ENCODE peak calls at places on chromosomes 5 and 9, in six cellular contexts. One of them, this sample, is unnamed. For H3K4me1, the result is how much of the 10 kb centered on the place peaks cover.

GRCh38 chr5:443239-444151 is 519 bp downstream of the EXOC3 start:
- DNase-seq in spleen: peak
- DNase-seq in heart left ventricle: no peak
- DNase-seq in esophagus squamous epithelium: no peak
- DNase-seq in HepG2: no peak
- DNase-seq in thyroid gland: no peak
- DNase-seq in this sample: no peak

GRCh38 chr5:132655821-132656773 is 1.9 kb upstream of the IL13 start:
- DNase-seq in spleen: no peak
- DNase-seq in esophagus squamous epithelium: no peak
- DNase-seq in HepG2: no peak
- DNase-seq in heart left ventricle: no peak
- DNase-seq in thyroid gland: no peak
- DNase-seq in this sample: no peak

GRCh38 chr5:76269259-76269958 is 133.7 kb upstream of the IQGAP2 start:
- DNase-seq in thyroid gland: no peak
- DNase-seq in HepG2: no peak
- DNase-seq in heart left ventricle: no peak
- DNase-seq in esophagus squamous epithelium: no peak
- DNase-seq in spleen: no peak
- DNase-seq in this sample: no peak

GRCh38 chr9:109639666-109640231 is 140.2 kb upstream of the PALM2AKAP2 start:
- DNase-seq in HepG2: no peak
- DNase-seq in spleen: no peak
- DNase-seq in heart left ventricle: no peak
- DNase-seq in thyroid gland: no peak
- DNase-seq in esophagus squamous epithelium: no peak
- DNase-seq in this sample: no peak

GRCh38 chr9:105341784-105342183 is 97.3 kb downstream of the SLC44A1 start:
- DNase-seq in esophagus squamous epithelium: no peak
- DNase-seq in thyroid gland: no peak
- DNase-seq in spleen: no peak
- DNase-seq in heart left ventricle: no peak
- DNase-seq in HepG2: no peak
- DNase-seq in this sample: no peak

GRCh38 chr5:37804401-37804800 is 35.4 kb downstream of the GDNF start:
- DNase-seq in thyroid gland: no peak
- DNase-seq in esophagus squamous epithelium: no peak
- DNase-seq in spleen: no peak
- DNase-seq in heart left ventricle: no peak
- DNase-seq in HepG2: no peak
- DNase-seq in this sample: no peak

GRCh38 chr9:36151306-36152210 is 15.0 kb downstream of the GLIPR2 start:
- DNase-seq in thyroid gland: peak
- DNase-seq in esophagus squamous epithelium: no peak
- DNase-seq in HepG2: no peak
- DNase-seq in spleen: peak
- DNase-seq in heart left ventricle: peak
- DNase-seq in this sample: no peak

GRCh38 chr5:150626853-150627276 is 13.6 kb upstream of the SYNPO start:
- DNase-seq in esophagus squamous epithelium: no peak
- DNase-seq in heart left ventricle: peak
- DNase-seq in HepG2: no peak
- DNase-seq in spleen: no peak
- DNase-seq in thyroid gland: no peak
- DNase-seq in this sample: peak

GRCh38 chr5:5589857-5590256 is 167.4 kb downstream of the ICE1 start:
- DNase-seq in thyroid gland: no peak
- DNase-seq in heart left ventricle: no peak
- DNase-seq in spleen: no peak
- DNase-seq in HepG2: no peak
- DNase-seq in esophagus squamous epithelium: no peak
- DNase-seq in this sample: no peak

GRCh38 chr9:17509698-17510097 is 69.2 kb upstream of the SH3GL2 start:
- DNase-seq in thyroid gland: no peak
- DNase-seq in spleen: no peak
- DNase-seq in heart left ventricle: no peak
- DNase-seq in esophagus squamous epithelium: no peak
- DNase-seq in HepG2: no peak
- DNase-seq in this sample: no peak

DNA sequence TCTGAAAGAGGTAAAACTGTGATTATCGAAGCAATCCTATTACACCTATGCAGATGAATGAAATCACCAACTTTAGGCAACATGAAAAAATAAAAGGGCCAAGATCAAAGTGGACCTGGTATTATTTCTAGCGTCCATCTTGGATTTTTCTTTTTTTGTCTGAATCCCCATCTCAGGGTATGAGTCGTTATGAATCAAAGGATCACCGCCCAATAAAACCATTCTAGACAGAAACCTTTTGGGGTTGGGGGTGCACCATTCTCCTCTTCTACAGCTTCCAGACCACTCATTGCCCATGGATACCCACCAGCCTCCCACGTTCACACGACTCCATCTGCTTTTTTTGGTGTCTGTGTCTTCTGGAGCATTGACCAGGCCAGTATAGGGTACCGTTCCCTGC is 33.4 kb downstream of the MAP1B start:
- DNase-seq in heart left ventricle: no peak
- DNase-seq in HepG2: no peak
- DNase-seq in esophagus squamous epithelium: no peak
- DNase-seq in spleen: no peak
- DNase-seq in thyroid gland: no peak
- DNase-seq in this sample: no peak
- H3K4me1 ChIP-seq in heart left ventricle: half or more
- H3K4me1 ChIP-seq in HepG2: under half
- H3K4me1 ChIP-seq in esophagus squamous epithelium: under half
- H3K4me1 ChIP-seq in spleen: under half
- H3K4me1 ChIP-seq in thyroid gland: under half
- H3K4me1 ChIP-seq in this sample: under half

GRCh38 chr5:179865471-179866240 is 7.0 kb upstream of the MRNIP start:
- DNase-seq in thyroid gland: no peak
- DNase-seq in esophagus squamous epithelium: no peak
- DNase-seq in HepG2: no peak
- DNase-seq in heart left ventricle: no peak
- DNase-seq in spleen: peak
- DNase-seq in this sample: no peak

GRCh38 chr5:179867476-179867875 is 8.9 kb upstream of the MRNIP start:
- DNase-seq in HepG2: no peak
- DNase-seq in thyroid gland: no peak
- DNase-seq in esophagus squamous epithelium: no peak
- DNase-seq in heart left ventricle: no peak
- DNase-seq in spleen: peak
- DNase-seq in this sample: no peak

GRCh38 chr5:179867079-179867465 is 8.5 kb upstream of the MRNIP start:
- DNase-seq in thyroid gland: no peak
- DNase-seq in heart left ventricle: no peak
- DNase-seq in HepG2: no peak
- DNase-seq in spleen: peak
- DNase-seq in esophagus squamous epithelium: no peak
- DNase-seq in this sample: no peak

GRCh38 chr5:179864686-179865085 is 6.1 kb upstream of the MRNIP start:
- DNase-seq in HepG2: no peak
- DNase-seq in thyroid gland: no peak
- DNase-seq in spleen: peak
- DNase-seq in esophagus squamous epithelium: no peak
- DNase-seq in heart left ventricle: no peak
- DNase-seq in this sample: no peak

DNA sequence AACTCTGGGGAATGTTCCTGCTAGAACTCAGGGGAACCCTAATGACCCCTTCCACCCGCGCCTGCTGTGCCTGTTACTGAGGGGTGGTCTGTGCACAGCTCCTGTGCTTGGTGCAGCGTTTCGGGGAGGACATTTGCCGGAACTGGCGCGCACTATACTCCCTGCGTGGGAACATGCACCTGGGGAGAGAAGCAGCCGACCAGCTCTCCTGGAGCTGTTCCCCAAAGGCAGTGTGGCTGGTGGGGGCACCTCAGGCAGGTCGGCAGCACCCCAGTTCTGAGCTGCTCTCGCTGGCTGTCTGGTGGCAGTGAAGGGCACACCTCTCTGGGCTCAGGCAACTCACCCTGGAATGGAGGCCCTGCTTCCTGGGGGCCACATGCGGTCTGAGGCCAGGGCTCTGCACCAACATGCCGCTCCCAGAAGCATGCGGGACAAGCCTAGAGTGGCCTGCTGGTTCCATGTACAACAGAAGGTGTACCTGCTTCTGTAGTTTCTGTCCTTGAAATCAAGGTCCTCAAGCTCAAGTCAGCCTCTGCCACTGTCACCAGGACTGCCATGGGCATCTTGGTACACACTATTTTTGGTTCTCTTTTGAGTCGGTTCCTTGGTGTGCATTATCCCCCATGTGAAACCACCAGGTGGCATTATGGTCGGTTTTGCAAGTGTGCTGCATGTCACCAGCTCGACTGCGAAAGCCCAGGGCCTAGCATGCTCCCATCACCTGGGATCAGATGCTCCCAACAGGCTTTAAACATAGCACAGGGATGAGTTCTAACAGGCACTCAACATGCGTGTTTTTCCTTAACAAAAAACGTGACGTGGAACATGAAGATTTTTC is 7.8 kb upstream of the MRNIP start:
- DNase-seq in HepG2: no peak
- DNase-seq in spleen: peak
- DNase-seq in esophagus squamous epithelium: no peak
- DNase-seq in heart left ventricle: no peak
- DNase-seq in thyroid gland: no peak
- DNase-seq in this sample: no peak
- TF ChIP-seq CTCF in HepG2: peak
- TF ChIP-seq CTCF in spleen: no peak
- TF ChIP-seq CTCF in esophagus squamous epithelium: no peak
- TF ChIP-seq CTCF in heart left ventricle: no peak
- TF ChIP-seq CTCF in thyroid gland: no peak
- TF ChIP-seq CTCF in this sample: no peak

GRCh38 chr9:1941989-1942388 is 73.2 kb upstream of the SMARCA2 start:
- DNase-seq in spleen: no peak
- DNase-seq in heart left ventricle: no peak
- DNase-seq in thyroid gland: no peak
- DNase-seq in HepG2: no peak
- DNase-seq in esophagus squamous epithelium: no peak
- DNase-seq in this sample: no peak

GRCh38 chr9:1939926-1940368 is 75.2 kb upstream of the SMARCA2 start:
- DNase-seq in thyroid gland: peak
- DNase-seq in heart left ventricle: no peak
- DNase-seq in spleen: no peak
- DNase-seq in HepG2: peak
- DNase-seq in esophagus squamous epithelium: no peak
- DNase-seq in this sample: no peak

GRCh38 chr9:1939466-1939865 is 75.7 kb upstream of the SMARCA2 start:
- DNase-seq in thyroid gland: no peak
- DNase-seq in esophagus squamous epithelium: no peak
- DNase-seq in spleen: no peak
- DNase-seq in HepG2: no peak
- DNase-seq in heart left ventricle: no peak
- DNase-seq in this sample: no peak

GRCh38 chr9:1938675-1939170 is 76.4 kb upstream of the SMARCA2 start:
- DNase-seq in esophagus squamous epithelium: no peak
- DNase-seq in heart left ventricle: no peak
- DNase-seq in spleen: no peak
- DNase-seq in thyroid gland: no peak
- DNase-seq in HepG2: no peak
- DNase-seq in this sample: no peak

GRCh38 chr9:1938135-1938534 is 77.0 kb upstream of the SMARCA2 start:
- DNase-seq in thyroid gland: no peak
- DNase-seq in heart left ventricle: no peak
- DNase-seq in esophagus squamous epithelium: no peak
- DNase-seq in HepG2: no peak
- DNase-seq in spleen: no peak
- DNase-seq in this sample: no peak
- TF ChIP-seq POLR2A in thyroid gland: no peak
- TF ChIP-seq POLR2A in heart left ventricle: no peak
- TF ChIP-seq POLR2A in esophagus squamous epithelium: no peak
- TF ChIP-seq POLR2A in HepG2: no peak
- TF ChIP-seq POLR2A in spleen: no peak
- TF ChIP-seq POLR2A in this sample: no peak

DNA sequence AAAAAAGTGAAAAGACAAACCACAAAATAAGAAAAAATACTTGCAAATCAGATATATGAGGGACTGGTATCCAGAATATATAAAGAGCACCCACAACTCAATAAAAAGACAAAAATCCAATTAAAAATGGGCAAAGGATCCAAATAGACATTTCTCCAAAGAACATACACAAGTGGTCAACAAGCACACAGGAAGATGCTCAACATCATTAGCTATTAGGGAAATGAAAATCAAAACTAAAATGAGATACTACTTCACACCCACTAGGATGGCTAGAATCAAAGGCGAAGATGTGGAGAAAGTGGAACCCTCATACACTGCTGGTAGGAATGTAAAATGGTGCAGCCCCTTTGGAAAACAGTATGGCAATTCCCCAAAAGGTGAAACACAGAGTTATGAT is 21.1 kb upstream of the DPM2 start:
- DNase-seq in spleen: no peak
- DNase-seq in heart left ventricle: no peak
- DNase-seq in thyroid gland: no peak
- DNase-seq in HepG2: no peak
- DNase-seq in esophagus squamous epithelium: no peak
- DNase-seq in this sample: no peak
- H3K4me1 ChIP-seq in spleen: half or more
- H3K4me1 ChIP-seq in heart left ventricle: under half
- H3K4me1 ChIP-seq in thyroid gland: half or more
- H3K4me1 ChIP-seq in HepG2: half or more
- H3K4me1 ChIP-seq in esophagus squamous epithelium: half or more
- H3K4me1 ChIP-seq in this sample: under half

DNA sequence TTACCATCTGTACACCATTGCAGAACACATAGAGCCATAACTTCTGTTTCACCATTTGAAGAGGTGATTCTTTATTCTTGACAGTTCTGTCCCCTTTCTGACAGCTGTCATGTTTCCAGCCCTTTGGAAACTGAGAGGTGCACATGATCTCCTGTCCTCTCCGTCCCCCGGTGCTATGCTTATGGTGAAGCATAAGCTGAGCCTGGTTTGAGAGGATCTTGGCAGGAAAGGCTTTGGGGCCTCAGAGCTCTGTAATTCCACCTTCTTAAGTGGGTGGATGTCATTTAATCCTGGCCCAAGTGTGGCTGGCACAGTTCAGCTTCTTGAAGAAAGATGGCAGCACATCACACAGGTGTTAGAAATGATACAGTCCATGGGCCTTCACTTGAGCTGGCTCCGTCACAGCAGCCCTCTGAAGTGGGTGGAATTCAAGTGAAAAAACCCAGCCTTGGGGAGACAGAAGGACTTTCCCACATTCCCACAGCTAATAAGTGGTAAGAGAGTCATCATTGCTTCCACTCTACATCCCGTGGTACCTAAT is 30.7 kb upstream of the GRPEL2 start:
- DNase-seq in HepG2: no peak
- DNase-seq in heart left ventricle: no peak
- DNase-seq in spleen: no peak
- DNase-seq in esophagus squamous epithelium: no peak
- DNase-seq in thyroid gland: no peak
- DNase-seq in this sample: no peak
- TF ChIP-seq CTCF in HepG2: no peak
- TF ChIP-seq CTCF in heart left ventricle: no peak
- TF ChIP-seq CTCF in spleen: no peak
- TF ChIP-seq CTCF in esophagus squamous epithelium: no peak
- TF ChIP-seq CTCF in thyroid gland: no peak
- TF ChIP-seq CTCF in this sample: no peak

GRCh38 chr5:141508440-141508807 is 19.5 kb downstream of the PCDHGC5 start:
- DNase-seq in esophagus squamous epithelium: no peak
- DNase-seq in heart left ventricle: no peak
- DNase-seq in HepG2: no peak
- DNase-seq in spleen: no peak
- DNase-seq in thyroid gland: no peak
- DNase-seq in this sample: peak
- TF ChIP-seq POLR2A in esophagus squamous epithelium: no peak
- TF ChIP-seq POLR2A in heart left ventricle: no peak
- TF ChIP-seq POLR2A in HepG2: no peak
- TF ChIP-seq POLR2A in spleen: no peak
- TF ChIP-seq POLR2A in thyroid gland: no peak
- TF ChIP-seq POLR2A in this sample: no peak

GRCh38 chr9:111414406-111414805 is 69.8 kb downstream of the ECPAS start:
- DNase-seq in spleen: no peak
- DNase-seq in heart left ventricle: no peak
- DNase-seq in thyroid gland: no peak
- DNase-seq in HepG2: no peak
- DNase-seq in esophagus squamous epithelium: no peak
- DNase-seq in this sample: no peak
- H3K4me1 ChIP-seq in spleen: under half
- H3K4me1 ChIP-seq in heart left ventricle: under half
- H3K4me1 ChIP-seq in thyroid gland: under half
- H3K4me1 ChIP-seq in HepG2: under half
- H3K4me1 ChIP-seq in esophagus squamous epithelium: under half
- H3K4me1 ChIP-seq in this sample: under half